ENCODE peak calls at places on chromosomes 2 and 18, in six cellular contexts. I, J, C, Z, Q and H are unnamed samples.

GRCh38 chr2:189751080-189751658 is 11.4 kb downstream of the OSGEPL1 start:
- DNase-seq in Z (peak; percentile 67), C (peak; percentile 56), J (peak; percentile 7), Q (no peak), I (no peak), H (no peak)

GRCh38 chr18:61891271-61891670 is 1.5 kb downstream of the RNF152 start:
- DNase-seq in Q (no peak), I (no peak), Z (peak; percentile 23), J (no peak), C (no peak), H (no peak)

GRCh38 chr18:12271376-12272235 is 17.4 kb downstream of the CIDEA start:
- DNase-seq in Q (no peak), Z (peak; percentile 82), C (peak; percentile 86), J (peak; percentile 73), I (no peak), H (peak; percentile 83)

GRCh38 chr2:46716806-46717732 is 198.5 kb downstream of the MCFD2 start:
- DNase-seq in J (peak; percentile 45), I (no peak), C (no peak), Z (no peak), Q (no peak), H (no peak)

GRCh38 chr2:97707428-97708380 is 5.7 kb upstream of the ZAP70 start:
- DNase-seq in J (no peak), Z (no peak), Q (no peak), C (no peak), I (no peak), H (no peak)

GRCh38 chr18:22223263-22223960 is 54.0 kb downstream of the GATA6 start:
- DNase-seq in Z (peak; percentile 98), I (peak; percentile 84), C (no peak), Q (peak; percentile 39), J (peak; percentile 97), H (peak; percentile 84)

GRCh38 chr2:238082151-238082550 is 18.0 kb upstream of the ESPNL start:
- DNase-seq in I (no peak), Q (no peak), J (no peak), C (no peak), Z (no peak), H (no peak)

GRCh38 chr2:42254186-42254911 is 85.2 kb downstream of the EML4 start:
- DNase-seq in Z (no peak), J (peak; percentile 3), I (no peak), C (no peak), Q (no peak), H (no peak)

GRCh38 chr2:172088245-172089004 is 3.1 kb downstream of the DLX1 start:
- DNase-seq in C (peak; percentile 67), J (no peak), I (no peak), Z (no peak), Q (no peak), H (no peak)

GRCh38 chr2:24245986-24246779 is 71.3 kb downstream of the FAM228A start:
- DNase-seq in Z (no peak), C (no peak), I (no peak), Q (no peak), J (peak; percentile 21), H (no peak)

DNA sequence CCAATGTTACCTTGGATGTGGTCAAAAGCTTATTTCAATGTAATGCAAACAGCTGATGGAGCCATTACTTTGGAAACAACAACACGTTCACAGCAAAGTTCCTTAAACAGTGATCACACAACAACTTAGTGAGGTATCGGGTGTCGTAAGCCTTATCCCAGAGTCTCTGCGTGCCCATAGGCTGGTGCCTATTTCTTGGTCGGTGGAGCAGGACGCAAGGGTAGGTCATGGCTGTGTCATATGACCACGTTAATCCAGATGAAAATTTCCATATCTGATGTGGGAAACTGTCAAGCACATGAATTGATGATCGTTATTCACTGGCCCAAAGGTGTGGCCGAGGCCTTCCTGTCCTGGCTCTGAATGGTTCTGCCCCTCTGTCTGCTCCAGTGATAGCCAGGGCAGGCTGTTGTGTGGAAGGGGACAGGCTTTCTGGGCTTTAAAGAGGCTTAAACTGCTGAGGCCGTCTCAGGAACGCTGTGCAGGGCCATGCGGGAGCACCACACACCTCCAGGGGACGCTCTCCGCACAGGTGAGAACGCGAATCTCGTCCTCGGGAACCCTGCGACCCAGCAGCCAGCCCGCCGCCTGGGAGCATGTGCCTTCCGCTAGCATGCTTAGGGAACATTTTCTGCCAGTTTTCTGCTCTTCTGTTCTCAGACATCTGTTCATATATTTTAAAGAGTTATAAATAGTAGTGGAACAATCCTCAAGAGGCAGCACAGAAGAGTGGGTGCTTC is 90.6 kb downstream of the KCTD1 start:
- DNase-seq in C (peak; percentile 89), I (no peak), J (no peak), Q (no peak), Z (no peak), H (no peak)
- TF ChIP-seq CTCF in C (peak; percentile 82), I (no peak), J (no peak), Q (no peak), Z (peak; percentile 15), H (no peak)

DNA sequence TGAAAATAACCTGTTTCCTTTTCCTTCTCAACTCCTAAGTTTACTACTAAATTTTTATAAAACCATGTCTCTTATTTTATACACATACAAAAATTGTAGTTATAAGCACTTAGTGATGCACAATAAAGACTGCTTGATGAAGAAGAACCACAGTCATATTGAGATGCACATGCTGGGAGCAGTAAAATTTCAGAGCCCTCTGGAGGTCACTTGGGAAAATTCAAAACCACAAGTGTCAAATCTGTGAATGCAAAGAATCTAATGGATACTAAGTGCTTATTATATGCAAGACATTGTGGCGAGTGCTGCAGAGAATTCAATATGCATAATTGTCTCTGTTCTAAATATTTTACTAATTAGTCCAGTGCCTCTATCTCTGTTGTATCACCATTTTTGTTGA is 180.5 kb downstream of the VWC2L start:
- DNase-seq in C (no peak), J (no peak), Z (peak; percentile 48), I (no peak), Q (no peak), H (no peak)
- TF ChIP-seq CTCF in C (peak; percentile 30), J (no peak), Z (peak; percentile 52), I (no peak), Q (peak; percentile 29), H (no peak)

DNA sequence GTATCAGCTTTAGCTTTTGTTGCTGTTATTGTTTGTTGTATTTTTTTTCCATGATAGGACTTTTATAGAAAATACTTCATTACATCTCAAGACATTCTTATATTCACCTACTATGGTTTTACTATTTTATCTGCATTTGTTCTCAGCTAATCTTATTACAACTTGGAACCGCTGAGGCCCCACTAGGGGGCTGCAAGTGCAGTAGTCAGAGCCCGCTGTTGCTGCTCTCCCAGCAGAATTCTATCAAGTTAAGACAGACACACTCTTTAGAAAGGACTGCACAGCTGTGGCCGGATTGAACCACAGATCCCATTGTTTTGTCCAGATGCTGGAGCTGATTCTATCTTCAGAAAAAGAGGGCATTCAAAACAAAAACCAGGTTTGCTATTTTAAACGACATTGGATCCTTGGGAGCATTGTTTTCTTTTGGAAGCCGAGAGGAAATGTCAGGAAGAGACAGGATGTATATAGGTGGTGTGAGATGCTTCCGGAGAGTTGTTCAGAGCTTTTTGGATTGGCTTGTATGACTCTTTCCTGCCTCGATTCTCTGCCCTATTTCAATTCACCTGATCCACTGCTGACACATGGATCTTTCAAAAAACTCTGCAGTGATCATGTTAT is 105.7 kb upstream of the GAREM1 start:
- DNase-seq in J (peak; percentile 20), C (peak; percentile 80), Z (peak; percentile 13), I (no peak), Q (no peak), H (no peak)
- TF ChIP-seq CTCF in J (peak; percentile 17), C (peak; percentile 74), Z (peak; percentile 37), I (no peak), Q (peak; percentile 48), H (no peak)

GRCh38 chr18:50663626-50664441 is 103.9 kb downstream of the MAPK4 start:
- DNase-seq in Z (no peak), J (no peak), Q (no peak), C (no peak), I (no peak), H (peak; percentile 53)

GRCh38 chr18:50661013-50661412 is 101.1 kb downstream of the MAPK4 start:
- DNase-seq in Z (no peak), I (no peak), Q (no peak), C (no peak), J (no peak), H (peak; percentile 4)

GRCh38 chr18:50659091-50660003 is 99.5 kb downstream of the MAPK4 start:
- DNase-seq in J (peak; percentile 7), I (no peak), C (no peak), Z (peak; percentile 27), Q (no peak), H (peak; percentile 74)

GRCh38 chr18:50662775-50663383 is 103.0 kb downstream of the MAPK4 start:
- DNase-seq in I (no peak), C (peak; percentile 72), J (no peak), Z (no peak), Q (no peak), H (peak; percentile 40)

DNA sequence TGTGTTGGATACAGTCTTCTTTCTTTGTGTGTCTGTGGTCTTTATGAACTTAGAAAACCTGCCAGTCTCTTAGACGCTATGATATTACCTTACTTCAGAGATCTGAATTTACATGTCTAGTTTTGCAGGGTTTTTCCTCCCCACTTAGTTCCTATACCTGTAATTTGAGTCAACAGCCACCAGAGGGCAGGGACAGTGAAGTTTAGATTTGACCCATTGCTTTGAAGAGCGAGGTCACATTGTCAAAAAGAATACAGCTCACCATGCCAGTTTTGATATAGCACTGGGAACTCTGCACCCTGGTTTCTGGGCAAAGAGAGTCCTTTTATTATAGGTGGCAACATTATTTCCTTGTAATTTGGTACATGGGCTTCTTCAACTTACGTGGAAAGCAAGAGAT is 102.3 kb downstream of the MAPK4 start:
- DNase-seq in J (no peak), Z (peak; percentile 19), C (peak; percentile 47), Q (no peak), I (no peak), H (no peak)
- TF ChIP-seq CTCF in J (no peak), Z (peak; percentile 41), C (peak; percentile 67), Q (peak; percentile 18), I (no peak), H (no peak)

GRCh38 chr18:23918395-23919032 is 96.0 kb upstream of the TTC39C start:
- DNase-seq in Z (peak; percentile 84), Q (peak; percentile 15), C (peak; percentile 90), I (peak; percentile 78), J (peak; percentile 29), H (no peak)
- TF ChIP-seq CTCF in Z (peak; percentile 88), Q (peak; percentile 92), C (peak; percentile 98), I (peak; percentile 71), J (peak; percentile 85), H (peak; percentile 63)

GRCh38 chr2:194867328-194867727 is 789.7 kb upstream of the SLC39A10 start:
- DNase-seq in J (no peak), Q (no peak), I (no peak), C (no peak), Z (peak; percentile 44), H (no peak)
- TF ChIP-seq CTCF in J (peak; percentile 22), Q (peak; percentile 58), I (no peak), C (peak; percentile 58), Z (peak; percentile 64), H (no peak)

DNA sequence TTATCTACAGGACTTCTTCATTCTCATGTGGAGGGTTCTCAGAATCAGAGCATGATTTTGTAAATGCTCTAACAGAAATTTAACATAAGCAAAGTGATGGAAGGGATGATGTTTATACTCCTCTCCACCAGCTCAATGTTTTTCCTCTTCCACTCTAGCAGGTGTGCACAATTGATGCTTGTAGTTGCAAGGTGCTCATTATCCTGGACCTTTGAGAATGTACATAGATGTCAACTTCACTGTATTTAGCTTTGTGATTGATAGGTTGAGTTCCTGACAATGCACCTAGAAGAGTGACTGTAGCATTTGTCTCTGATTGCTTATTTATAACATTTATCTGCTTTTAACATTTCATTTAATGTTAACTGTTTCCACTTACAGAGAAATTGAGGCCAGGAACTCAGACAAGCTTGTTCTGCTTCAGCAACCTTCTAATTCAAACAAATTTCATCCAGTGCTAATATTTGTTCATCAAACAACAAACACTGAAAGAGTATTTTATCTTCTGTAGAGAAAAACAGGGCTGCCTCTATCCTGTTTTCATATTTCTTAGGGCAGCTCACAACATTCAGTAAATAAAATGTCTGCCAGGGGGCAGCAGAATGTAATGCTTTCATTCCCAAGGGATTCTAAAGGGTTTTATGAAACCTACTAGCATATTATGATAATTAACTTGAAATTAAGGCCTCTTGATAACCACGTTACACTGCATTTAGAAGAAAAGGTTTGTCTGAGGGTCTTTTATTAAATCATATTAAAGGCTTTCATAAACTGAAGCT is 127.9 kb upstream of the NOL4 start:
- DNase-seq in Z (peak; percentile 45), J (peak; percentile 4), Q (no peak), I (no peak), C (peak; percentile 10), H (no peak)
- TF ChIP-seq CTCF in Z (peak; percentile 56), J (no peak), Q (peak; percentile 21), I (no peak), C (peak; percentile 40), H (no peak)